ENCODE peak calls at places on chromosomes 5 and 9, in ten cellular contexts. E is dorsolateral prefrontal cortex; U is activated naive CD4-positive, alpha-beta T cell treated with Interleukin-2 at 50 U/mL for 16 hours; J is SK-N-DZ; Z is testis; S is aorta; A is activated T-helper 1 cell treated with anti-CD3 and anti-CD28 coated beads, Interleukin-12 subunit alpha, Interleukin-12 subunit beta, Interleukin-2, Interleukin-4 antibody, amounts not matched to agents 30 ng/mL and 10 ng/mL and 1 ng/mL, durations not matched to agents 14 hours and 24 hours and 36 hours; G is stomach; V is GM03348; X is fibroblast of the aortic adventitia. Q is an unnamed sample.

GRCh38 chr9:137015540-137015930 is 12.5 kb downstream of the ABCA2 start:
- DNase-seq in E (no peak), X (no peak), U (no peak), V (no peak), J (no peak), A (no peak), S (no peak), Z (no peak), G (no peak), Q (no peak)

GRCh38 chr5:65102826-65103673 is 334.3 kb downstream of the CWC27 start:
- DNase-seq in G (peak; percentile 56), S (peak; percentile 88), V (peak; percentile 83), Z (peak; percentile 70), J (peak; percentile 36), A (no peak), U (peak; percentile 51), E (no peak), X (peak; percentile 30), Q (no peak)

GRCh38 chr5:132473608-132474007 is 17.0 kb downstream of the IRF1 start:
- DNase-seq in X (no peak), J (no peak), E (no peak), V (no peak), Z (no peak), U (no peak), S (no peak), A (no peak), G (peak; percentile 10), Q (no peak)

GRCh38 chr5:133978943-133979342 is 10.5 kb upstream of the C5orf15 start:
- DNase-seq in U (no peak), V (no peak), E (no peak), G (no peak), S (no peak), X (no peak), Z (no peak), J (no peak), A (no peak), Q (no peak)

GRCh38 chr9:7407246-7407645 is 392.3 kb downstream of the DMAC1 start:
- DNase-seq in U (no peak), A (no peak), S (no peak), G (no peak), Z (no peak), E (no peak), J (no peak), X (no peak), V (no peak), Q (no peak)

GRCh38 chr9:35374910-35375309 is 115.0 kb upstream of the RUSC2 start:
- DNase-seq in S (no peak), U (no peak), E (no peak), J (no peak), G (no peak), A (no peak), X (no peak), Z (no peak), V (no peak), Q (no peak)

GRCh38 chr9:131484560-131485185 is 18.0 kb upstream of the POMT1 start:
- DNase-seq in V (no peak), S (peak; percentile 64), Z (no peak), G (no peak), E (no peak), U (no peak), X (no peak), A (no peak), J (no peak), Q (no peak)

GRCh38 chr9:109604788-109605187 is 106.7 kb upstream of the PTPN3 start:
- DNase-seq in G (no peak), X (peak; percentile 15), J (no peak), E (no peak), U (no peak), S (no peak), Z (no peak), A (no peak), V (no peak), Q (no peak)

GRCh38 chr9:133199648-133200321 is 9.3 kb downstream of the OBP2B start:
- DNase-seq in J (no peak), X (no peak), G (no peak), S (peak; percentile 83), Z (peak; percentile 56), U (peak; percentile 11), A (peak; percentile 11), V (no peak), E (no peak), Q (no peak)

GRCh38 chr5:135426102-135427082 is 20.8 kb downstream of the DCANP1 start:
- DNase-seq in J (peak; percentile 62), U (no peak), X (peak; percentile 63), S (no peak), E (no peak), Z (peak; percentile 43), G (no peak), A (peak; percentile 14), V (peak; percentile 70), Q (no peak)

GRCh38 chr9:7507539-7508251 is 291.9 kb downstream of the DMAC1 start:
- DNase-seq in X (no peak), E (no peak), U (no peak), S (no peak), A (no peak), V (no peak), J (no peak), Z (no peak), G (no peak), Q (no peak)

GRCh38 chr9:94127806-94128205 is 43.5 kb downstream of the PTPDC1 start:
- DNase-seq in J (no peak), G (no peak), U (no peak), V (no peak), S (no peak), X (no peak), E (no peak), A (no peak), Z (no peak), Q (no peak)

GRCh38 chr9:105708405-105708804 is 14.1 kb downstream of the TMEM38B start:
- DNase-seq in Z (no peak), V (no peak), E (no peak), A (no peak), S (no peak), J (no peak), G (no peak), X (no peak), U (no peak), Q (no peak)

GRCh38 chr9:89002987-89003386 is 11.7 kb downstream of the S1PR3 start:
- DNase-seq in J (no peak), V (no peak), E (no peak), Z (no peak), S (peak; percentile 15), U (no peak), G (no peak), A (no peak), X (no peak), Q (no peak)